ENCODE peak calls at places on chromosomes 13 and 19, in seven cellular contexts. Z, S, G, J, L, R and V are unnamed samples.

GRCh38 chr13:29923554-29924481 is 73.4 kb upstream of the UBL3 start:
- DNase-seq in G (peak), J (peak), R (peak), Z (peak), L (peak), S (peak), V (peak)

GRCh38 chr13:71789952-71790351 is 77.1 kb downstream of the DACH1 start:
- DNase-seq in J (no peak), S (no peak), G (no peak), R (peak), L (no peak), Z (no peak), V (no peak)

GRCh38 chr13:78655906-78656305 is 3.0 kb downstream of the OBI1 start:
- DNase-seq in G (no peak), R (no peak), L (no peak), S (no peak), Z (no peak), J (no peak), V (no peak)

GRCh38 chr19:33809960-33810359 is 13.3 kb downstream of the KCTD15 start:
- DNase-seq in J (peak), G (no peak), S (no peak), R (peak), Z (no peak), L (no peak), V (no peak)

GRCh38 chr19:18239303-18239702 is 13.1 kb upstream of the PDE4C start:
- DNase-seq in S (no peak), Z (peak), G (no peak), J (no peak), R (no peak), L (no peak), V (no peak)

GRCh38 chr19:411723-412355 is 2.9 kb upstream of the C2CD4C start:
- DNase-seq in S (no peak), R (no peak), J (peak), G (no peak), L (no peak), Z (peak), V (no peak)

GRCh38 chr19:44943801-44944249 is 1.8 kb downstream of the APOC4 start:
- DNase-seq in J (peak), G (no peak), S (no peak), R (no peak), Z (no peak), L (peak), V (peak)

GRCh38 chr19:16402076-16402475 is 69.7 kb downstream of the EPS15L1 start:
- DNase-seq in J (no peak), R (no peak), S (no peak), L (no peak), Z (no peak), G (no peak), V (no peak)

GRCh38 chr19:35348909-35349611 is 1.4 kb downstream of the FFAR1 start:
- DNase-seq in J (peak), L (no peak), Z (peak), S (no peak), G (no peak), R (no peak), V (no peak)

GRCh38 chr13:27125357-27126282 is 46.0 kb downstream of the USP12 start:
- DNase-seq in L (no peak), R (peak), Z (peak), S (peak), G (no peak), J (no peak), V (no peak)

GRCh38 chr19:16588089-16588823 is 16.0 kb upstream of the SLC35E1 start:
- DNase-seq in L (no peak), R (no peak), Z (no peak), J (no peak), G (peak), S (no peak), V (no peak)

GRCh38 chr13:30126903-30127428 is 180.4 kb downstream of the KATNAL1 start:
- DNase-seq in G (no peak), L (no peak), Z (no peak), J (no peak), S (no peak), R (peak), V (peak)

GRCh38 chr19:28685802-28686201 is 527.1 kb downstream of the UQCRFS1 start:
- DNase-seq in R (no peak), J (no peak), G (no peak), Z (no peak), L (no peak), S (no peak), V (no peak)

GRCh38 chr13:42720116-42720857 is 61.1 kb upstream of the FAM216B start:
- DNase-seq in J (no peak), L (no peak), Z (no peak), G (no peak), S (no peak), R (peak), V (peak)

GRCh38 chr19:16382775-16383543 is 58.3 kb downstream of the KLF2 start:
- DNase-seq in S (peak), J (peak), R (peak), L (peak), G (peak), Z (peak), V (peak)

GRCh38 chr19:3366104-3366760 is at the start of gene NFIC:
- DNase-seq in J (peak), G (peak), Z (peak), R (peak), S (no peak), L (peak), V (peak)

GRCh38 chr13:99029576-99029975 is 51.7 kb upstream of the DOCK9 start:
- DNase-seq in L (no peak), G (no peak), R (no peak), S (no peak), Z (no peak), J (no peak), V (no peak)